ENCODE peak calls at places on chromosomes 1 and 21, in six cellular contexts. X is uterus; W is fibroblast of lung; F is SK-N-SH; L is CD8-positive, alpha-beta T cell; T is adipocyte. N is an unnamed sample.

GRCh38 chr1:21623411-21623961 is 45.7 kb downstream of the RAP1GAP start:
- DNase-seq in T (no peak), W (no peak), X (no peak), F (peak; percentile 79), L (no peak), N (no peak)

GRCh38 chr1:22174446-22174845 is 31.5 kb upstream of the WNT4 start:
- DNase-seq in X (no peak), L (no peak), T (no peak), W (no peak), F (no peak), N (no peak)

GRCh38 chr1:169858467-169858866 is 35.2 kb downstream of the SCYL3 start:
- DNase-seq in W (peak; percentile 27), L (no peak), F (no peak), X (no peak), T (peak; percentile 22), N (no peak)

GRCh38 chr1:100308777-100309176 is 42.8 kb downstream of the RTCA start:
- DNase-seq in W (peak; percentile 41), F (no peak), T (peak; percentile 25), L (no peak), X (no peak), N (no peak)

GRCh38 chr1:215188302-215188950 is 105.9 kb downstream of the KCNK2 start:
- DNase-seq in X (no peak), T (peak; percentile 58), W (no peak), F (no peak), L (no peak), N (no peak)

GRCh38 chr1:53049574-53049967 is 12.4 kb upstream of the PODN start:
- DNase-seq in F (no peak), X (no peak), W (peak; percentile 55), T (no peak), L (no peak), N (no peak)

GRCh38 chr1:47623174-47623940 is 185.5 kb downstream of the FOXD2 start:
- DNase-seq in L (no peak), W (no peak), X (no peak), T (no peak), F (no peak), N (no peak)

GRCh38 chr1:184052194-184052559 is 647 bp downstream of the TSEN15 start:
- DNase-seq in L (no peak), F (no peak), X (no peak), T (peak; percentile 36), W (no peak), N (no peak)

GRCh38 chr1:3630914-3631313 is 6.1 kb downstream of the TPRG1L start:
- DNase-seq in T (no peak), L (no peak), F (no peak), W (no peak), X (no peak), N (no peak)

GRCh38 chr1:145985502-145986439 is 10.6 kb downstream of the TXNIP start:
- DNase-seq in L (no peak), X (peak; percentile 55), F (no peak), W (peak; percentile 61), T (peak; percentile 67), N (no peak)

GRCh38 chr1:178093958-178094751 is at the start of gene RASAL2:
- DNase-seq in X (peak; percentile 60), L (no peak), W (peak; percentile 61), F (peak; percentile 93), T (peak; percentile 82), N (peak; percentile 3)

GRCh38 chr1:202058001-202058908 is 47.9 kb downstream of the ELF3 start:
- DNase-seq in F (no peak), L (no peak), T (no peak), X (no peak), W (peak; percentile 55), N (no peak)

GRCh38 chr1:183365676-183366075 is 52.5 kb downstream of the NMNAT2 start:
- DNase-seq in F (no peak), W (peak; percentile 12), X (no peak), L (no peak), T (no peak), N (no peak)

GRCh38 chr1:203346060-203346754 is 4.7 kb downstream of the FMOD start:
- DNase-seq in X (peak; percentile 46), W (no peak), T (peak; percentile 38), F (no peak), L (no peak), N (no peak)

GRCh38 chr1:102186541-102186940 is 189.8 kb upstream of the OLFM3 start:
- DNase-seq in T (peak; percentile 14), F (no peak), X (no peak), L (no peak), W (no peak), N (no peak)

GRCh38 chr1:12528021-12528852 is 89.8 kb downstream of the DHRS3 start:
- DNase-seq in W (peak; percentile 56), T (peak; percentile 87), F (no peak), X (peak; percentile 48), L (no peak), N (no peak)

GRCh38 chr1:195113471-195113870 is 1494.8 kb downstream of the KCNT2 start:
- DNase-seq in L (no peak), F (no peak), X (no peak), W (peak; percentile 7), T (peak; percentile 32), N (no peak)

GRCh38 chr21:43902441-43902840 is 37.4 kb downstream of the AGPAT3 start:
- DNase-seq in L (no peak), T (no peak), F (no peak), X (no peak), W (no peak), N (no peak)

GRCh38 chr1:20727746-20728316 is 4.7 kb downstream of the SH2D5 start:
- DNase-seq in L (no peak), F (peak; percentile 57), X (no peak), W (no peak), T (no peak), N (no peak)

GRCh38 chr1:117753652-117754051 is 147.8 kb downstream of the TENT5C start:
- DNase-seq in X (no peak), L (no peak), W (peak; percentile 59), F (no peak), T (peak; percentile 67), N (no peak)

GRCh38 chr1:157045251-157046218 is at the start of gene ARHGEF11:
- DNase-seq in F (peak; percentile 97), W (peak; percentile 87), T (peak; percentile 98), X (peak; percentile 94), L (no peak), N (peak; percentile 71)

GRCh38 chr1:201702936-201703335 is 126.0 kb upstream of the IPO9 start:
- DNase-seq in T (no peak), X (peak; percentile 28), W (peak; percentile 50), F (peak; percentile 82), L (no peak), N (no peak)

GRCh38 chr21:43825936-43826622 is 36.7 kb downstream of the RRP1 start:
- DNase-seq in W (peak; percentile 7), X (no peak), F (peak; percentile 49), T (peak; percentile 13), L (no peak), N (no peak)

GRCh38 chr1:246096356-246096755 is 410.7 kb downstream of the SMYD3 start:
- DNase-seq in X (no peak), W (no peak), T (no peak), F (peak; percentile 34), L (no peak), N (no peak)

GRCh38 chr21:15084668-15085067 is 19.9 kb upstream of the NRIP1 start:
- DNase-seq in F (no peak), T (no peak), X (no peak), L (no peak), W (peak; percentile 1), N (no peak)

GRCh38 chr1:41152622-41153044 is 89.5 kb downstream of the SCMH1 start:
- DNase-seq in W (peak; percentile 96), L (no peak), X (no peak), F (no peak), T (peak; percentile 79), N (no peak)

GRCh38 chr1:154608522-154609294 is 722 bp upstream of the ADAR start:
- DNase-seq in F (peak; percentile 77), X (no peak), W (peak; percentile 64), L (peak; percentile 38), T (peak; percentile 79), N (no peak)

GRCh38 chr21:34598931-34599400 is 15.9 kb downstream of the RCAN1 start:
- DNase-seq in X (no peak), T (peak; percentile 2), F (peak; percentile 33), W (peak; percentile 51), L (no peak), N (no peak)

GRCh38 chr1:204418174-204419063 is 6.8 kb upstream of the PPP1R15B start:
- DNase-seq in F (no peak), L (no peak), X (no peak), T (peak; percentile 55), W (peak; percentile 57), N (no peak)
- H3K4me1 ChIP-seq in F (peaks cover 29% of the 10 kb centered on the region), L (no peaks in the 10 kb centered on the region), X (no peaks in the 10 kb centered on the region), T (peaks cover 64% of the 10 kb centered on the region), W (peaks cover 22% of the 10 kb centered on the region), N (peaks cover 39% of the 10 kb centered on the region)

DNA sequence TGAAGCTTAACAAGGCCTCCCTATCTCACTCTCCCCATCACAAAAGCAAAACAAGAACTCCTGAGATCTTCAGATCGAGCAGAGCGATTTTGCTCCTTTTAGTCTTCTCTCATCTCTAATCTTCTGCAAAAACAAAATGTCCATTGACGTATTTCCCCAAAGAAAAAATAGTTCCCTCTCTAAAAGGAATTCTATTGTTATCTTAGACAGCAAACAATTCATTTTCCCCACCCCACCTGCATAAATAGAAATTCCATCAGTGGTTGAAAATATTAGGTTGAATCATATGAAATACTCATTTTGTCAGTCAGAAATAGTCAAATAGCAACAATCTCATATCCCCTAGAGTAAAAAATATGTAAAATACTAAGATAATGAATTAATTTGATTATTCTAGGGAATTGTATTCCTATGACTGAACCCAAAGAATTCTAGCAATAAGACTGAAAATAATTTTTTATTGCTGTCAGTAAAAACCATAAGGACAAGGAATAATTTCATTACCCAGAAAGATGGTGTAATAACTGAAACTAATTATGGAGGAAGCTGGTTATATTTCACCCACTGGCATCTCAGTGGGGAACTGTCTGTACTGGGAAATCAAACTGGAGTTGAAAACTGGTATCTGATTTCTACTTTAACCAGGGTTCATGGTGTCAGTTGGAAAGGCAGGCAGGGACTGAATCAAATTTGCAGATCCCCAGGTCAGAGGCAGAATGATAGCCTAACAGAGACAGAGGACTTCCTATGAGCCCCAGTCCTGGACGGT is 51.3 kb downstream of the RHOU start:
- DNase-seq in W (no peak), F (no peak), L (no peak), T (no peak), X (no peak), N (no peak)
- H3K4me1 ChIP-seq in W (no peaks in the 10 kb centered on the region), F (no peaks in the 10 kb centered on the region), L (peaks cover 12% of the 10 kb centered on the region), T (peaks cover 9% of the 10 kb centered on the region), X (no peaks in the 10 kb centered on the region), N (no peaks in the 10 kb centered on the region)

GRCh38 chr1:244941121-244941520 is 76.8 kb upstream of the HNRNPU start:
- DNase-seq in T (no peak), X (no peak), F (no peak), W (no peak), L (no peak), N (no peak)
- H3K4me1 ChIP-seq in T (peaks cover 1% of the 10 kb centered on the region), X (no peaks in the 10 kb centered on the region), F (no peaks in the 10 kb centered on the region), W (no peaks in the 10 kb centered on the region), L (no peaks in the 10 kb centered on the region), N (no peaks in the 10 kb centered on the region)

GRCh38 chr1:19061343-19061742 is 104.9 kb upstream of the IFFO2 start:
- DNase-seq in T (no peak), F (no peak), L (no peak), X (no peak), W (no peak), N (no peak)
- H3K4me1 ChIP-seq in T (no peaks in the 10 kb centered on the region), F (no peaks in the 10 kb centered on the region), L (no peaks in the 10 kb centered on the region), X (no peaks in the 10 kb centered on the region), W (no peaks in the 10 kb centered on the region), N (peaks cover 3% of the 10 kb centered on the region)

GRCh38 chr1:159408862-159409400 is 23.1 kb upstream of the OR10J4 start:
- DNase-seq in F (no peak), T (no peak), L (no peak), W (no peak), X (no peak), N (no peak)

GRCh38 chr1:159406821-159407220 is 25.2 kb upstream of the OR10J4 start:
- DNase-seq in L (no peak), F (no peak), W (no peak), X (no peak), T (no peak), N (no peak)
- H3K4me1 ChIP-seq in L (no peaks in the 10 kb centered on the region), F (no peaks in the 10 kb centered on the region), W (no peaks in the 10 kb centered on the region), X (no peaks in the 10 kb centered on the region), T (no peaks in the 10 kb centered on the region), N (no peaks in the 10 kb centered on the region)

N was measured in thoracic aorta.